ENCODE peak calls at places on chromosome 16, in eight cellular contexts. R is type B pancreatic cell; O is Caki2; G is CD8-positive, alpha-beta memory T cell; U is HuH-7.5; Z is neural progenitor cell; P is heart left ventricle; K is NAMALWA. M is an unnamed sample.

GRCh38 chr16:50153648-50154368 is 702 bp downstream of the TENT4B start:
- DNase-seq in K (no peak), G (no peak), Z (peak), U (peak), O (peak), R (peak), P (peak), M (no peak)

GRCh38 chr16:2150418-2151187 is 2.2 kb downstream of the RAB26 start:
- DNase-seq in Z (peak), G (no peak), K (peak), U (no peak), O (no peak), R (no peak), P (no peak), M (no peak)

GRCh38 chr16:27779719-27780161 is 229.8 kb downstream of the KATNIP start:
- DNase-seq in Z (peak), O (no peak), R (no peak), U (peak), G (no peak), P (no peak), K (peak), M (no peak)

GRCh38 chr16:53502331-53503269 is at the start of gene AKTIP:
- DNase-seq in Z (peak), O (peak), K (peak), R (no peak), G (no peak), U (no peak), P (peak), M (no peak)

GRCh38 chr16:64012166-64012565 is 1109.7 kb downstream of the CDH11 start:
- DNase-seq in U (no peak), Z (no peak), R (no peak), O (no peak), P (no peak), K (no peak), G (no peak), M (no peak)

GRCh38 chr16:4370570-4371480 is 823 bp upstream of the VASN start:
- DNase-seq in P (peak), U (no peak), K (no peak), R (no peak), G (no peak), O (peak), Z (no peak), M (peak)

GRCh38 chr16:71230122-71230845 is at the start of gene HYDIN:
- DNase-seq in Z (peak), R (peak), G (no peak), U (no peak), O (peak), K (no peak), P (no peak), M (no peak)

GRCh38 chr16:67104061-67104460 is 5.7 kb upstream of the PHAF1 start:
- DNase-seq in P (peak), U (no peak), O (peak), K (peak), G (no peak), Z (peak), R (no peak), M (no peak)

GRCh38 chr16:56742030-56742984 is 12.4 kb downstream of the NUP93 start:
- DNase-seq in G (no peak), Z (no peak), O (peak), R (no peak), U (no peak), K (no peak), P (no peak), M (no peak)

M was measured in ascending aorta.